ENCODE peak calls at places on chromosomes 1 and 21, in seven cellular contexts. M is breast epithelium, O is aorta, P is mesendoderm, J is brain microvascular endothelial cell, F is mammary epithelial cell, H is endothelial cell of umbilical vein. N is an unnamed sample.

GRCh38 chr1:145975216-145975615 is 10.7 kb downstream of the POLR3GL start:
- DNase-seq in M (no peak), O (no peak), P (no peak), H (no peak), J (no peak), F (no peak), N (peak)

GRCh38 chr1:175369696-175370095 is 177.1 kb upstream of the KIAA0040 start:
- DNase-seq in H (no peak), J (no peak), P (peak), F (no peak), M (no peak), O (no peak), N (no peak)

GRCh38 chr1:200130552-200130951 is 103.0 kb downstream of the NR5A2 start:
- DNase-seq in O (no peak), H (no peak), M (no peak), P (no peak), F (no peak), J (no peak), N (no peak)

GRCh38 chr1:82704393-82704792 is 903.7 kb downstream of the ADGRL2 start:
- DNase-seq in M (no peak), J (peak), F (no peak), O (no peak), P (no peak), H (peak), N (no peak)

GRCh38 chr1:158833269-158833668 is 2.1 kb downstream of the MNDA start:
- DNase-seq in J (no peak), F (no peak), P (no peak), O (no peak), H (no peak), M (no peak), N (no peak)

GRCh38 chr1:200131551-200132125 is 104.1 kb downstream of the NR5A2 start:
- DNase-seq in J (peak), M (no peak), F (peak), H (peak), O (no peak), P (peak), N (no peak)

GRCh38 chr1:20380616-20381035 is 90.0 kb downstream of the VWA5B1 start:
- DNase-seq in M (no peak), O (no peak), P (no peak), F (peak), J (peak), H (no peak), N (no peak)

GRCh38 chr1:37332126-37332525 is 142.3 kb upstream of the ZC3H12A start:
- DNase-seq in J (no peak), H (no peak), O (no peak), F (no peak), P (no peak), M (no peak), N (no peak)

GRCh38 chr1:54302951-54303843 is 103.0 kb downstream of the SSBP3 start:
- DNase-seq in M (no peak), P (no peak), F (no peak), H (no peak), O (no peak), J (peak), N (no peak)

GRCh38 chr1:30657131-30658013 is 66.0 kb downstream of the MATN1 start:
- DNase-seq in H (no peak), F (no peak), J (no peak), M (no peak), P (peak), O (peak), N (no peak)

GRCh38 chr1:226362346-226362745 is 45.5 kb downstream of the PARP1 start:
- DNase-seq in O (no peak), H (no peak), M (no peak), P (no peak), J (no peak), F (no peak), N (no peak)

GRCh38 chr1:44810101-44810761 is 1.9 kb downstream of the BTBD19 start:
- DNase-seq in P (no peak), O (peak), H (peak), M (peak), F (no peak), J (no peak), N (peak)

GRCh38 chr1:240888039-240888786 is 276.3 kb upstream of the GREM2 start:
- DNase-seq in H (peak), P (peak), J (no peak), O (no peak), M (no peak), F (peak), N (no peak)

GRCh38 chr1:232020352-232020751 is 393.8 kb downstream of the DISC1 start:
- DNase-seq in F (no peak), O (no peak), P (peak), J (no peak), M (no peak), H (no peak), N (no peak)

GRCh38 chr1:216626394-216627067 is 96.7 kb downstream of the ESRRG start:
- DNase-seq in H (no peak), O (no peak), M (no peak), P (no peak), F (no peak), J (no peak), N (no peak)

GRCh38 chr21:18772404-18772803 is 368.8 kb upstream of the TMPRSS15 start:
- DNase-seq in H (peak), P (no peak), J (no peak), F (no peak), M (no peak), O (no peak), N (no peak)

GRCh38 chr1:209519786-209520185 is 63.7 kb upstream of the CAMK1G start:
- DNase-seq in H (no peak), J (no peak), M (no peak), O (no peak), F (no peak), P (no peak), N (no peak)

GRCh38 chr1:98653186-98653585 is 8.3 kb upstream of the SNX7 start:
- DNase-seq in H (no peak), O (no peak), P (no peak), M (no peak), F (no peak), J (peak), N (no peak)

GRCh38 chr1:22791736-22792325 is 81.2 kb downstream of the EPHB2 start:
- DNase-seq in J (no peak), O (no peak), P (no peak), H (no peak), M (no peak), F (no peak), N (peak)

GRCh38 chr1:213327318-213327667 is 276.3 kb downstream of the RPS6KC1 start:
- DNase-seq in H (peak), O (no peak), M (peak), J (peak), F (peak), P (peak), N (no peak)

GRCh38 chr1:110440877-110441276 is 10.1 kb upstream of the PROK1 start:
- DNase-seq in P (no peak), H (no peak), O (peak), M (peak), J (peak), F (no peak), N (peak)

GRCh38 chr1:211378844-211379243 is 52.2 kb downstream of the TRAF5 start:
- DNase-seq in H (no peak), O (no peak), P (peak), F (peak), J (peak), M (no peak), N (no peak)

GRCh38 chr1:78919150-78919549 is 87.4 kb downstream of the ADGRL4 start:
- DNase-seq in J (no peak), H (no peak), F (no peak), P (no peak), O (no peak), M (no peak), N (no peak)

GRCh38 chr1:212669102-212669501 is 30.5 kb downstream of the BATF3 start:
- DNase-seq in H (peak), J (no peak), M (no peak), F (no peak), P (peak), O (no peak), N (no peak)

GRCh38 chr1:66371233-66372005 is 162.5 kb upstream of the SGIP1 start:
- DNase-seq in J (peak), H (peak), O (no peak), P (peak), F (no peak), M (no peak), N (no peak)
- H3K27ac ChIP-seq in J (peak), H (peak), O (peak), P (no peak), F (no peak), M (peak), N (no peak)

GRCh38 chr21:45111703-45112102 is 37.3 kb downstream of the ADARB1 start:
- DNase-seq in J (no peak), F (no peak), O (no peak), M (no peak), P (no peak), H (no peak), N (no peak)

GRCh38 chr21:45108808-45109800 is 34.7 kb downstream of the ADARB1 start:
- DNase-seq in H (peak), M (no peak), P (no peak), F (no peak), O (no peak), J (no peak), N (no peak)

GRCh38 chr21:45112371-45112770 is 38.0 kb downstream of the ADARB1 start:
- DNase-seq in F (no peak), H (no peak), M (no peak), P (no peak), J (no peak), O (no peak), N (no peak)

GRCh38 chr21:45109831-45110492 is 35.6 kb downstream of the ADARB1 start:
- DNase-seq in F (no peak), P (no peak), M (no peak), J (peak), H (peak), O (no peak), N (no peak)

DNA sequence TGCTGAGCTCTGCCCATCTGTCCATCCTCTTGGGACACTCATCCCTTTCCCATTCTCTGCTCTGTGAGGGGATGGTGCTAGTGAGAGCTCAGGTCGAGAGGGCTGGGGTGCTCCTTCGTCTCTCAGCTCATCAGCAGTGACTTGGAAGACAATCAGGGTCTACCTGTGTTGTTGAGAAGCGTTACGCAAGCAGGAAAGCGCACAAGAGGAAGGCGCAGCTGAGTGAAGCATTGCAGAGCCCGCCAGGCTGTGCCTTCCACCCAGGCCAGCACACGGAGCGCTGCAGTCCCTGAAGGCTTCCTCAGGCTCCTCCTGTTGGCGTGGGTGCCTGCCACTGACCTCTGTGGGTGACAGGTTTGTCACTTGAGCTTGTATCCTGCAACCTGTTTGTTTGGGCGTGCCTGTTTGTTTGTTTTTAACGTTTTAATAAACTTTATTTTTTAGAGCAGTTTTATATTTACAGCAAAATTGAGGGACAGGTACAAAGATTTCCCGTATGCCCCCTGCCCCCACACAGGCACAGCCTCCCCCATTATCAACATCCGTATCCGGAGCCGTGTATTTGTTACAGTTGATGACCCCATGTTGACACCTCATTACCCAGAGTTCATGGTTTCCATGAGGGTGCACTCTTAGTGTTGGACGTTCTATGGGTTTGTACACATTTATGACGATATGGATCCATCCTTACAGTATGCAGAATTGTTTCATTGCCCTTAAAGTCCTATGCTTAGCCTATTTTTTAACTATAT is 36.7 kb downstream of the ADARB1 start:
- DNase-seq in O (no peak), P (no peak), H (no peak), M (no peak), F (no peak), J (no peak), N (no peak)
- H3K27ac ChIP-seq in O (no peak), P (no peak), H (no peak), M (no peak), F (no peak), J (no peak), N (no peak)

GRCh38 chr1:198019126-198019525 is 102.0 kb downstream of the LHX9 start:
- DNase-seq in H (no peak), J (no peak), F (peak), M (no peak), O (no peak), P (no peak), N (no peak)

GRCh38 chr1:198015317-198015716 is 98.1 kb downstream of the LHX9 start:
- DNase-seq in P (no peak), M (no peak), J (no peak), H (no peak), F (no peak), O (no peak), N (no peak)

DNA sequence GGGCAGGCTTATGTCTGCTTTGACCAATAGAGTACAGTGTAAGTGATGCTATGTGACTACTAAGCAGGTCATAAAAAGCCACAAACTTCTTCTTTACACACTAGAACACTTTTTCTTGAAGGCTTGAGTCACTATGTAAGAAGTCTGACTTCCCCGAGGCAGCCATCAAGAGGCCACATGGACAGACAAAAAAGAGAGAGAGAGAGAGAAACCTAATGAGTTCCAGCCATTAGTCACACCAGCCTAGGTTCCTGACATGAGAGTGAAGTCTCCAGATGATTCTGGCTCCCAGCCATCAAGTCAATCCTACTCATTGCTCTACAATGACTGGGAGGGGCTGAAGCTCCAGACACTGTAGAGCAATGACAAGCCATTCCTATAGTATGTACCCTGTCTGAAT is 101.4 kb downstream of the LHX9 start:
- DNase-seq in O (no peak), P (no peak), H (no peak), M (no peak), J (peak), F (peak), N (no peak)
- H3K27ac ChIP-seq in O (no peak), P (no peak), H (no peak), M (no peak), J (peak), F (peak), N (no peak)

GRCh38 chr1:119632836-119633235 is 15.2 kb downstream of the ZNF697 start:
- DNase-seq in M (no peak), J (no peak), H (peak), O (no peak), F (no peak), P (no peak), N (no peak)

GRCh38 chr1:119632103-119632490 is 16.0 kb downstream of the ZNF697 start:
- DNase-seq in M (no peak), O (no peak), J (no peak), H (no peak), P (no peak), F (no peak), N (no peak)

GRCh38 chr1:119633575-119634325 is 14.3 kb downstream of the ZNF697 start:
- DNase-seq in P (no peak), J (no peak), M (no peak), H (peak), F (no peak), O (no peak), N (no peak)

GRCh38 chr1:119631086-119631432 is 17.0 kb downstream of the ZNF697 start:
- DNase-seq in O (no peak), J (no peak), P (no peak), H (no peak), M (no peak), F (no peak), N (no peak)

GRCh38 chr1:119631433-119632102 is 16.5 kb downstream of the ZNF697 start:
- DNase-seq in M (peak), H (peak), J (peak), O (peak), F (peak), P (peak), N (peak)
- H3K27ac ChIP-seq in M (peak), H (peak), J (peak), O (peak), F (no peak), P (no peak), N (peak)

DNA sequence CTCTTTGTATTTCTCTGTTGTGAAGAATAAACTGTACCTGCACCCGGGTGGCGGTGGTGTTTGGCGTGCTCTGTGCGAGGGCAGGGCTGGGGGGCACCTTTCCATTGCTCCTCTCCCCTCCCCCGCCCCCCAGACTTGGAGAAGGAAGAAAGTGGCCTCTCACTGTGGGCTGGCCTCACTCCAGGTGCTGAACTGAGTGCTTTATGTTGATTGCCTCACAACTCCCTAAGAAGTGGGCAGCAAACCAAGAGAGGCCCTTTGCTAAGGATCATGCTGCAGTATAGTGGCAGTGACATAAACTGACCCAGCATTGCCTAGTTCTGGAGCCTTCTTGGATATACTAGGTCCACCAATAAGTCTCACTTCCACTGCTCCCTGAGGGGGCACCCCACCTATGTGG is 20.2 kb downstream of the A3GALT2 start:
- DNase-seq in M (peak), P (no peak), H (no peak), F (no peak), J (no peak), O (peak), N (peak)
- H3K27ac ChIP-seq in M (peak), P (no peak), H (no peak), F (no peak), J (no peak), O (no peak), N (no peak)

DNA sequence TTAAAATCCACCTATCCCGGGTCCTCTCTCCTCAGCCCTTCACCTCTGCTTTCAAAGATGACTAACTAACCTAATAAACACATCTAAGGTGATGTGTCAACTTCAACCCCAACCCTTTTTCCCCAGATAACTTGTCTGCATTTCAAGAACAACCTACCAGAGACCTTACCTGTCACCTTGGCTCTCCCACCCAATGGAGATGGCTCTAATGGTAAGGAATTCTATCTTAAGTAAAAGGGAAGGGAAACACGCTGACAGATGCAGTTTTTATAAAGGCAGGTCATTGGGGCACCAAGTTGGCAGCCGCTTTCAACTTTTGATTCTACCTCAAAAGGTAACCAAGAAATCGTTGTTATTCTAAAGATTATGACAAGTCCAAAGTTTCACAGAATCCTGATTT is 37.6 kb downstream of the MRPL39 start:
- DNase-seq in F (no peak), O (no peak), H (no peak), P (no peak), M (no peak), J (no peak), N (no peak)
- H3K27ac ChIP-seq in F (no peak), O (no peak), H (no peak), P (no peak), M (no peak), J (no peak), N (no peak)

GRCh38 chr1:184033711-184034167 is 3.8 kb downstream of the COLGALT2 start:
- DNase-seq in M (no peak), J (peak), P (no peak), O (no peak), F (no peak), H (no peak), N (no peak)
- H3K27ac ChIP-seq in M (no peak), J (no peak), P (no peak), O (no peak), F (no peak), H (no peak), N (no peak)

DNA sequence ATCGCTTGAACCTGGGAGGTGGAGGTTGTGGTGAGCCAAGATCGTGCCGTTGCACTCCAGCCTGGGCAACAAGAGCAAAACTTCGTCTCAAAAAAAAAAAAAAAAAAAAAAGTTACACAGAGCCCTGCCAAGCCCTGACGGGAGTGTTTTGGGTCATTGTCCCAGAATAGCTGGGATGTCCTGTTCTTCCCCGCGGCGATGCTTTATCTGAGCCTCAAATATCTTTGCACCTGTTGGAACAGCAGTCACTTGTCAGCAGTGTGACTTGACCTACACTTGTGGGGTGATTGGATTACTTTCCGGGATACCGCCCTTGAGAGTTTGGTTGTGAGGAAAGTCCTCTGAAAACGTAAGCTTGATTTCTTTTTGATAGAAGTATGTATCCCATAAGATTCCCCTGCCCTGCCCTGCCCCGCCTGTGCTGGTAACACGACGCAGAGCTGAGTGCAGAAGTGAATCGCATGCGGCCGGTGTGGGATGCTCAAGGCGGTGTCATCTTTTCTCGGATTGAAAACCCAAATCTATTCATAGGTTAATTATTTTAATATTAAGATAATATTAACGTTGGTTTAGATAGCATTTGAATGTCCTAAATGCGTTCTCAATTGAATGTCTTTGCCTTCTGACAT is 50.9 kb downstream of the PCNT start:
- DNase-seq in M (no peak), P (no peak), H (no peak), J (no peak), O (no peak), F (no peak), N (no peak)
- H3K27ac ChIP-seq in M (no peak), P (no peak), H (no peak), J (no peak), O (no peak), F (no peak), N (no peak)

DNA sequence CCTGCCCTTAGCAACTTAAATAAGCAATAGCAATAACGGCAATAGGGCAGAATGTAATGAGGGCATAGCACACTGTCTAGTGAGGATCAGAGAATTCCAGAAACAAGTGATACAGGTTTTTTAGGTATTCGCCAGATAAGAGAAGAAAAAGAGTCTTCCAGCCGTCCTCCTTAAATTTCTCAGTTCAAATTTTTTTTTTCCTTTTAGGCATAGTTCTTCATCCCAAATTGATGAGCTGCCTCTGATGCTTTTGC is 1.8 kb downstream of the PIGV start:
- DNase-seq in H (no peak), P (no peak), F (no peak), J (no peak), M (no peak), O (no peak), N (no peak)
- H3K27ac ChIP-seq in H (no peak), P (no peak), F (no peak), J (no peak), M (peak), O (no peak), N (no peak)

N was measured in ovary.